ENCODE peak calls at places on chromosomes 12 and 14, in ten cellular contexts. X is lower lobe of right lung, Z is GM12878, E is retinal pigment epithelial cell, K is AG09309, A is HL-60, P is tibial nerve, C is fibroblast of the aortic adventitia, R is hepatocyte, O is kidney. I is an unnamed sample.

GRCh38 chr12:10861366-10861765 is 12.1 kb upstream of the PRR4 start:
- DNase-seq in P (no peak), K (no peak), A (no peak), X (no peak), R (no peak), O (no peak), C (peak), E (no peak), Z (no peak), I (no peak)

GRCh38 chr12:52007158-52007921 is 594 bp downstream of the TAMALIN start:
- DNase-seq in C (no peak), X (peak), P (no peak), Z (no peak), E (no peak), R (no peak), A (no peak), K (no peak), O (peak), I (peak)

GRCh38 chr12:2295941-2296461 is 243.2 kb downstream of the CACNA1C start:
- DNase-seq in P (no peak), Z (no peak), E (peak), X (no peak), R (peak), O (no peak), C (peak), A (peak), K (peak), I (no peak)

GRCh38 chr14:91929700-91930099 is 17.8 kb downstream of the FBLN5 start:
- DNase-seq in K (no peak), R (no peak), E (no peak), A (no peak), Z (no peak), O (no peak), X (no peak), C (peak), P (no peak), I (no peak)

GRCh38 chr14:38056270-38056669 is 151.4 kb upstream of the SSTR1 start:
- DNase-seq in K (no peak), X (no peak), R (no peak), Z (no peak), P (no peak), E (no peak), O (no peak), C (no peak), A (no peak), I (no peak)

GRCh38 chr12:12822886-12823285 is 9.7 kb downstream of the DDX47 start:
- DNase-seq in O (no peak), X (no peak), P (no peak), Z (no peak), E (no peak), A (no peak), R (no peak), K (no peak), C (no peak), I (no peak)

GRCh38 chr14:95545769-95546168 is 10.9 kb downstream of the GLRX5 start:
- DNase-seq in X (no peak), Z (no peak), O (no peak), A (no peak), C (peak), P (no peak), R (no peak), K (peak), E (peak), I (no peak)

GRCh38 chr12:5043589-5044419 is at the start of gene KCNA5:
- DNase-seq in A (no peak), Z (no peak), O (peak), R (peak), E (no peak), P (no peak), K (no peak), C (no peak), X (no peak), I (peak)

GRCh38 chr12:116802018-116802417 is 63.9 kb downstream of the RNFT2 start:
- DNase-seq in O (no peak), X (no peak), A (no peak), K (no peak), P (no peak), Z (no peak), R (no peak), C (no peak), E (no peak), I (no peak)

GRCh38 chr14:104768437-104769323 is 15.7 kb downstream of the SIVA1 start:
- DNase-seq in E (peak), K (peak), Z (peak), A (peak), P (peak), X (peak), R (peak), O (peak), C (peak), I (peak)

GRCh38 chr12:64521838-64522237 is 69.9 kb downstream of the TBK1 start:
- DNase-seq in A (no peak), K (no peak), P (no peak), R (no peak), X (no peak), E (no peak), Z (no peak), O (no peak), C (no peak), I (no peak)

GRCh38 chr12:105357162-105357691 is 26.7 kb downstream of the C12orf75 start:
- DNase-seq in A (no peak), X (no peak), R (peak), E (no peak), Z (peak), O (no peak), C (peak), P (no peak), K (no peak), I (no peak)

GRCh38 chr12:101935769-101936741 is 58.7 kb downstream of the DRAM1 start:
- DNase-seq in O (peak), P (peak), A (no peak), C (peak), Z (peak), E (no peak), R (peak), X (no peak), K (peak), I (peak)

GRCh38 chr12:128771681-128772080 is 52.1 kb downstream of the SLC15A4 start:
- DNase-seq in K (no peak), E (no peak), X (no peak), Z (no peak), R (no peak), O (no peak), C (no peak), A (peak), P (no peak), I (no peak)

GRCh38 chr14:100028990-100029677 is 36.1 kb upstream of the EVL start:
- DNase-seq in K (no peak), O (no peak), Z (no peak), E (no peak), A (no peak), R (no peak), C (peak), X (no peak), P (no peak), I (no peak)

GRCh38 chr12:132998742-132999141 is 12.6 kb downstream of the ZNF26 start:
- DNase-seq in E (no peak), Z (no peak), X (no peak), A (no peak), O (no peak), K (no peak), R (no peak), P (no peak), C (no peak), I (no peak)

GRCh38 chr14:85517113-85517688 is 12.7 kb upstream of the FLRT2 start:
- DNase-seq in C (no peak), A (no peak), K (no peak), X (no peak), P (no peak), Z (no peak), E (no peak), R (no peak), O (no peak), I (no peak)

GRCh38 chr14:24463806-24464785 is 21.5 kb upstream of the SDR39U1 start:
- DNase-seq in E (no peak), A (no peak), O (no peak), P (no peak), X (no peak), K (no peak), Z (no peak), R (no peak), C (no peak), I (no peak)

GRCh38 chr12:7666595-7666994 is 887 bp upstream of the APOBEC1 start:
- DNase-seq in X (no peak), O (no peak), R (peak), C (no peak), P (no peak), E (no peak), K (no peak), A (no peak), Z (no peak), I (no peak)

GRCh38 chr14:101635238-101636080 is 74.2 kb downstream of the DIO3 start:
- DNase-seq in Z (no peak), C (no peak), O (no peak), P (no peak), X (no peak), K (no peak), R (no peak), A (no peak), E (no peak), I (no peak)

GRCh38 chr14:55458800-55459577 is 18.6 kb upstream of the TBPL2 start:
- DNase-seq in K (no peak), P (no peak), X (no peak), A (no peak), C (peak), R (no peak), O (no peak), E (peak), Z (no peak), I (no peak)

GRCh38 chr12:43805149-43805856 is 814 bp downstream of the TWF1 start:
- DNase-seq in E (no peak), Z (no peak), O (no peak), C (peak), A (no peak), R (no peak), K (no peak), P (no peak), X (no peak), I (no peak)

GRCh38 chr14:36373982-36374673 is 53.7 kb upstream of the MBIP start:
- DNase-seq in O (peak), A (peak), Z (peak), C (peak), P (peak), E (peak), X (peak), R (peak), K (peak), I (peak)
- TF ChIP-seq CTCF in O (peak), A (peak), Z (peak), C (peak), P (peak), E (peak), X (peak), R (peak), K (peak), I (peak)

GRCh38 chr12:15712160-15712559 is 77.0 kb downstream of the EPS8 start:
- DNase-seq in Z (no peak), P (no peak), A (no peak), O (no peak), R (no peak), X (no peak), C (no peak), K (no peak), E (no peak), I (no peak)
- H3K4me3 ChIP-seq in Z (no peak), P (peak), A (no peak), O (no peak), R (peak), X (peak), C (no peak), K (no peak), E (no peak), I (no peak)

DNA sequence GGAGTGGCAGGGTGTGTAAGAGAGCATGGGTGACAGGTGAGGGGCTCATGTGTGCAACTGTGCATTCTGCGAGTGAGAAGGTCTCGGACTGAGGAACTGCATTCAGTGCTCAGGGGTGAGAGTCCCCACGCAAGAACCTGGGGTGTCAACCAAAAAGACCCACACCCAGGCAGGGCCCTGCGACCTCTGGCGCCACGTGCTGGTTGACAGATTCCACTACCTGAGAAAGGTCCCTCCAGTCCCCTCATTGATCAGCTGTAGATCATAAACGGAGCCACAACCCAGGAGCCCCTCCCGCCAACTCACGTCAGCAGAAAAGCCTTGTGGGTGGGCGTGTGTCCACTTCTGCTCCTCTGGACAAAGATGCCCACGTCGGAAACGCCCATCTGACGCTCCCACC is 98.7 kb downstream of the ASCL4 start:
- DNase-seq in X (no peak), C (no peak), P (no peak), R (no peak), Z (no peak), O (no peak), A (no peak), E (no peak), K (no peak), I (no peak)
- TF ChIP-seq CTCF in X (no peak), C (no peak), P (no peak), R (no peak), Z (no peak), O (no peak), A (no peak), E (no peak), K (no peak), I (no peak)

GRCh38 chr12:53602176-53602942 is 23.8 kb downstream of the ATF7 start:
- DNase-seq in X (no peak), C (no peak), P (no peak), A (no peak), R (no peak), E (no peak), Z (no peak), O (no peak), K (no peak), I (no peak)
- H3K4me3 ChIP-seq in X (no peak), C (no peak), P (no peak), A (no peak), R (no peak), E (no peak), Z (peak), O (no peak), K (no peak), I (no peak)